ENCODE peak calls at places on chromosomes 16 and 17, in ten cellular contexts. One of them, this sample, is unnamed.

GRCh38 chr17:40317345-40317873 is 8.4 kb downstream of the RARA start:
- DNase-seq in CD4-positive, alpha-beta T cell: no peak
- DNase-seq in CD8-positive, alpha-beta T cell: peak
- DNase-seq in upper lobe of right lung: peak
- DNase-seq in endothelial cell: peak
- DNase-seq in AG10803: peak
- DNase-seq in GM23338: peak
- DNase-seq in choroid plexus epithelial cell: peak
- DNase-seq in WTC11: peak
- DNase-seq in heart right ventricle: no peak
- DNase-seq in this sample: peak

GRCh38 chr16:67114793-67115192 is 5.1 kb downstream of the PHAF1 start:
- DNase-seq in CD4-positive, alpha-beta T cell: no peak
- DNase-seq in GM23338: no peak
- DNase-seq in CD8-positive, alpha-beta T cell: no peak
- DNase-seq in WTC11: no peak
- DNase-seq in heart right ventricle: no peak
- DNase-seq in choroid plexus epithelial cell: no peak
- DNase-seq in AG10803: peak
- DNase-seq in endothelial cell: no peak
- DNase-seq in upper lobe of right lung: no peak
- DNase-seq in this sample: peak

GRCh38 chr16:52976539-52977167 is 76.0 kb downstream of the CHD9NB start:
- DNase-seq in GM23338: peak
- DNase-seq in WTC11: no peak
- DNase-seq in choroid plexus epithelial cell: peak
- DNase-seq in CD8-positive, alpha-beta T cell: no peak
- DNase-seq in upper lobe of right lung: no peak
- DNase-seq in endothelial cell: no peak
- DNase-seq in AG10803: peak
- DNase-seq in CD4-positive, alpha-beta T cell: no peak
- DNase-seq in heart right ventricle: no peak
- DNase-seq in this sample: peak

GRCh38 chr16:10744370-10745030 is 858 bp downstream of the NUBP1 start:
- DNase-seq in endothelial cell: no peak
- DNase-seq in choroid plexus epithelial cell: peak
- DNase-seq in upper lobe of right lung: peak
- DNase-seq in CD8-positive, alpha-beta T cell: no peak
- DNase-seq in heart right ventricle: no peak
- DNase-seq in AG10803: peak
- DNase-seq in WTC11: no peak
- DNase-seq in GM23338: no peak
- DNase-seq in CD4-positive, alpha-beta T cell: no peak
- DNase-seq in this sample: peak

GRCh38 chr17:39548494-39548893 is 59.2 kb downstream of the NEUROD2 start:
- DNase-seq in CD8-positive, alpha-beta T cell: no peak
- DNase-seq in AG10803: no peak
- DNase-seq in choroid plexus epithelial cell: peak
- DNase-seq in CD4-positive, alpha-beta T cell: no peak
- DNase-seq in heart right ventricle: no peak
- DNase-seq in GM23338: no peak
- DNase-seq in upper lobe of right lung: no peak
- DNase-seq in endothelial cell: no peak
- DNase-seq in WTC11: no peak
- DNase-seq in this sample: no peak

GRCh38 chr16:77143364-77143763 is 47.6 kb upstream of the MON1B start:
- DNase-seq in GM23338: no peak
- DNase-seq in WTC11: no peak
- DNase-seq in CD4-positive, alpha-beta T cell: no peak
- DNase-seq in upper lobe of right lung: no peak
- DNase-seq in heart right ventricle: no peak
- DNase-seq in CD8-positive, alpha-beta T cell: no peak
- DNase-seq in choroid plexus epithelial cell: no peak
- DNase-seq in AG10803: no peak
- DNase-seq in endothelial cell: no peak
- DNase-seq in this sample: no peak

GRCh38 chr17:51257150-51258081 is 2.4 kb downstream of the MBTD1 start:
- DNase-seq in WTC11: no peak
- DNase-seq in CD8-positive, alpha-beta T cell: no peak
- DNase-seq in endothelial cell: no peak
- DNase-seq in heart right ventricle: no peak
- DNase-seq in choroid plexus epithelial cell: no peak
- DNase-seq in AG10803: peak
- DNase-seq in GM23338: no peak
- DNase-seq in CD4-positive, alpha-beta T cell: no peak
- DNase-seq in upper lobe of right lung: no peak
- DNase-seq in this sample: no peak

GRCh38 chr17:80969674-80970043 is 22.0 kb upstream of the CHMP6 start:
- DNase-seq in endothelial cell: no peak
- DNase-seq in choroid plexus epithelial cell: no peak
- DNase-seq in WTC11: no peak
- DNase-seq in CD8-positive, alpha-beta T cell: no peak
- DNase-seq in upper lobe of right lung: no peak
- DNase-seq in CD4-positive, alpha-beta T cell: no peak
- DNase-seq in heart right ventricle: no peak
- DNase-seq in GM23338: no peak
- DNase-seq in AG10803: no peak
- DNase-seq in this sample: no peak

GRCh38 chr17:44846206-44846605 is 1.5 kb upstream of the HIGD1B start:
- DNase-seq in heart right ventricle: no peak
- DNase-seq in AG10803: no peak
- DNase-seq in GM23338: no peak
- DNase-seq in choroid plexus epithelial cell: no peak
- DNase-seq in endothelial cell: no peak
- DNase-seq in upper lobe of right lung: no peak
- DNase-seq in WTC11: no peak
- DNase-seq in CD8-positive, alpha-beta T cell: no peak
- DNase-seq in CD4-positive, alpha-beta T cell: no peak
- DNase-seq in this sample: no peak

GRCh38 chr17:44847581-44847980 is at the start of gene HIGD1B:
- DNase-seq in GM23338: no peak
- DNase-seq in CD8-positive, alpha-beta T cell: no peak
- DNase-seq in choroid plexus epithelial cell: no peak
- DNase-seq in WTC11: no peak
- DNase-seq in upper lobe of right lung: no peak
- DNase-seq in AG10803: no peak
- DNase-seq in endothelial cell: no peak
- DNase-seq in heart right ventricle: peak
- DNase-seq in CD4-positive, alpha-beta T cell: no peak
- DNase-seq in this sample: no peak

GRCh38 chr17:44842748-44843147 is 4.9 kb upstream of the HIGD1B start:
- DNase-seq in WTC11: no peak
- DNase-seq in AG10803: no peak
- DNase-seq in upper lobe of right lung: no peak
- DNase-seq in CD4-positive, alpha-beta T cell: no peak
- DNase-seq in GM23338: peak
- DNase-seq in choroid plexus epithelial cell: no peak
- DNase-seq in heart right ventricle: no peak
- DNase-seq in CD8-positive, alpha-beta T cell: no peak
- DNase-seq in endothelial cell: no peak
- DNase-seq in this sample: no peak

GRCh38 chr17:44840936-44841335 is 6.7 kb upstream of the HIGD1B start:
- DNase-seq in CD8-positive, alpha-beta T cell: no peak
- DNase-seq in AG10803: no peak
- DNase-seq in heart right ventricle: no peak
- DNase-seq in choroid plexus epithelial cell: no peak
- DNase-seq in endothelial cell: no peak
- DNase-seq in CD4-positive, alpha-beta T cell: no peak
- DNase-seq in WTC11: no peak
- DNase-seq in upper lobe of right lung: no peak
- DNase-seq in GM23338: no peak
- DNase-seq in this sample: no peak

DNA sequence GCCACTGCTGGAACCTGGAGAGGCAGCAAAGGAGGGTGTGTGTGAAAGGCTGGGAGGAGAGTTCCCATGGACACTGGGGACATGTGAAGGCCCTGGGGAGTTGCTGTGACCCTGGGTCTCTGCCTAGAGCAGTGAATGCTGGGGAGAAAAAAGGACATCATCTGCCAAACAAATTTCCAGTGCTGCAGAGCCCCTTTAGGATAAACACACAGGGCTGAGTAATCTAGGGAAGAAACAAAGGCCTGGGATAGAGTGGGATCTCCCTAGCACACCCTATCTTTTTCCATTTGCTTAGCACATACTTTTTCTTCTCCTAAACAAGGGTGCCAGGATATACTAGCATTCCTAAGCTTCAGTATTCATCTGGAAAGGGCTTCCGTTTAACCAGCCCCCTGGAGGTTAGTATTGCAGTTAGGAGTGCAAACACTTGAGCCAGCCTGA is 3.3 kb upstream of the HIGD1B start:
- DNase-seq in GM23338: peak
- DNase-seq in heart right ventricle: peak
- DNase-seq in endothelial cell: no peak
- DNase-seq in CD8-positive, alpha-beta T cell: no peak
- DNase-seq in WTC11: no peak
- DNase-seq in CD4-positive, alpha-beta T cell: no peak
- DNase-seq in choroid plexus epithelial cell: peak
- DNase-seq in AG10803: no peak
- DNase-seq in upper lobe of right lung: no peak
- DNase-seq in this sample: no peak
- TF ChIP-seq CTCF in GM23338: peak
- TF ChIP-seq CTCF in heart right ventricle: no peak
- TF ChIP-seq CTCF in endothelial cell: no peak
- TF ChIP-seq CTCF in CD8-positive, alpha-beta T cell: no peak
- TF ChIP-seq CTCF in WTC11: no peak
- TF ChIP-seq CTCF in CD4-positive, alpha-beta T cell: no peak
- TF ChIP-seq CTCF in choroid plexus epithelial cell: peak
- TF ChIP-seq CTCF in AG10803: peak
- TF ChIP-seq CTCF in upper lobe of right lung: no peak
- TF ChIP-seq CTCF in this sample: peak

GRCh38 chr17:56676807-56677206 is 83.3 kb downstream of the NOG start:
- DNase-seq in upper lobe of right lung: no peak
- DNase-seq in AG10803: peak
- DNase-seq in WTC11: no peak
- DNase-seq in choroid plexus epithelial cell: no peak
- DNase-seq in CD4-positive, alpha-beta T cell: no peak
- DNase-seq in CD8-positive, alpha-beta T cell: no peak
- DNase-seq in heart right ventricle: no peak
- DNase-seq in GM23338: no peak
- DNase-seq in endothelial cell: no peak
- DNase-seq in this sample: peak
- TF ChIP-seq CTCF in upper lobe of right lung: no peak
- TF ChIP-seq CTCF in AG10803: peak
- TF ChIP-seq CTCF in WTC11: no peak
- TF ChIP-seq CTCF in choroid plexus epithelial cell: no peak
- TF ChIP-seq CTCF in CD4-positive, alpha-beta T cell: no peak
- TF ChIP-seq CTCF in CD8-positive, alpha-beta T cell: no peak
- TF ChIP-seq CTCF in heart right ventricle: no peak
- TF ChIP-seq CTCF in GM23338: no peak
- TF ChIP-seq CTCF in endothelial cell: no peak
- TF ChIP-seq CTCF in this sample: peak

DNA sequence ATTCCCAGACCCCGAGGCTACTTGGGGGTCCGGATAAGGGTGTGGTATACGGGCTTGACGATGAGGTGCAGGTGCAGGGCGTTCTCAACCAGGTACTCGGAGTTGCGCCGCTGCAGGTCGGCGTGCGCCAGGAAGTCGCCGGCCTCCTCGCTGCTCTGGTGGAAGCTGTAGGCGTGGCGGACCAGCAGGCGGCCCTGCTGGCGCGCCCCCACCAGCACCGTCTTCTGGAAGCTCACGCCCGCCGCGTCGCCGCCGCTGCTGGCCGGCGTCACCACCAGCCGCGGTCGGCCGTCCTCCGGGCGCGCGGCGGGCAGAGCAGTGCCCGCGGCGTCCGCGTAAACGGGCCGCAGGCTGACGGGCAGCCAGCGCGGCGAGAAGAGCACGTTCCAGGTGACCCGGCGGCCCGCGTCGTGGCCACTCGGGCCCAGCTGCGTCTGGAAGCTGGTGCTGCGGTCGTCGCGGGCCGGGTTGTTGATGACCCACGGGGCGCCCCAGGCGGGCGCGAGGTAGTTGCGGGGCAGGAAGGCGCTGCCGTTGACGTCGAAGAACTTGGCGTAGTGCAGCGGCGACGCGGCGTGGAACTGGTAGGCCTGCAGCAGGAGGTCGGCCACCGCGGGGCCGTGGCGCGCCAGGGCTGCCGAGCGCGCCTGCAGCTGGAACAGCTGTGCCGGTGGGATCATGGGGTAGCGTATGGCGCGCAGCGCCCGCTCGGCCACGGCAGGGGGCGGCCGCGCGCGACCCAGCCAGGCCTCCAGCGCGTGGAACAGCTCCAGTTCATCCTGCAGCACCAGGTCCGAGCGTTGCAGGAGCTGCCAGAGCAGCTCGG is 4.8 kb downstream of the BTBD17 start:
- DNase-seq in AG10803: no peak
- DNase-seq in WTC11: peak
- DNase-seq in choroid plexus epithelial cell: no peak
- DNase-seq in endothelial cell: peak
- DNase-seq in CD4-positive, alpha-beta T cell: no peak
- DNase-seq in upper lobe of right lung: no peak
- DNase-seq in heart right ventricle: no peak
- DNase-seq in CD8-positive, alpha-beta T cell: no peak
- DNase-seq in GM23338: peak
- DNase-seq in this sample: no peak
- TF ChIP-seq CTCF in AG10803: no peak
- TF ChIP-seq CTCF in WTC11: no peak
- TF ChIP-seq CTCF in choroid plexus epithelial cell: no peak
- TF ChIP-seq CTCF in endothelial cell: no peak
- TF ChIP-seq CTCF in CD4-positive, alpha-beta T cell: no peak
- TF ChIP-seq CTCF in upper lobe of right lung: no peak
- TF ChIP-seq CTCF in heart right ventricle: no peak
- TF ChIP-seq CTCF in CD8-positive, alpha-beta T cell: no peak
- TF ChIP-seq CTCF in GM23338: peak
- TF ChIP-seq CTCF in this sample: no peak

GRCh38 chr17:37147301-37147812 is 198.6 kb downstream of the AATF start:
- DNase-seq in heart right ventricle: no peak
- DNase-seq in CD8-positive, alpha-beta T cell: no peak
- DNase-seq in upper lobe of right lung: no peak
- DNase-seq in CD4-positive, alpha-beta T cell: no peak
- DNase-seq in GM23338: no peak
- DNase-seq in AG10803: no peak
- DNase-seq in WTC11: no peak
- DNase-seq in endothelial cell: no peak
- DNase-seq in choroid plexus epithelial cell: peak
- DNase-seq in this sample: no peak

GRCh38 chr17:37142294-37142944 is 193.7 kb downstream of the AATF start:
- DNase-seq in choroid plexus epithelial cell: no peak
- DNase-seq in GM23338: no peak
- DNase-seq in CD4-positive, alpha-beta T cell: no peak
- DNase-seq in heart right ventricle: no peak
- DNase-seq in endothelial cell: no peak
- DNase-seq in WTC11: no peak
- DNase-seq in CD8-positive, alpha-beta T cell: no peak
- DNase-seq in upper lobe of right lung: no peak
- DNase-seq in AG10803: no peak
- DNase-seq in this sample: no peak

GRCh38 chr17:37146578-37147119 is 197.9 kb downstream of the AATF start:
- DNase-seq in CD8-positive, alpha-beta T cell: no peak
- DNase-seq in GM23338: no peak
- DNase-seq in heart right ventricle: no peak
- DNase-seq in choroid plexus epithelial cell: no peak
- DNase-seq in CD4-positive, alpha-beta T cell: no peak
- DNase-seq in endothelial cell: no peak
- DNase-seq in WTC11: no peak
- DNase-seq in upper lobe of right lung: no peak
- DNase-seq in AG10803: no peak
- DNase-seq in this sample: no peak

DNA sequence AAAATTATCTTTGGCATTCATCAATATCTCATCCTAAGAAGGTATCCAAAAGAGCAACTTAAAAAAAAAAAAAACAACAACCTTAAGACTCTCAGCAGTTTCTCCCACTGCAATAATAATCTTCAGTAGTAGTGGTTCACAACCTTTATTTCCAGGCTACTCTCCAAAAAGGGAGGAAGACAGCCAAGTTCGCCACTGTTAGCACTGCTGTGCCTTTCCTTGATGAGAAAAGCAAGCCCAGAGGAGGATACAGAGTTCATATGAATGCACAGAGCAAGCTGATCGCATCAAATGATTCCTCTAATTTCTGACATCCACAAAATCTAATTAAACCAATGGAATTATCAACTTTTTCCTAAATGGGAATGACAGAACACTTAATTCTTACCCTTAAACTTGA is 199.4 kb downstream of the AATF start:
- DNase-seq in CD4-positive, alpha-beta T cell: no peak
- DNase-seq in endothelial cell: no peak
- DNase-seq in GM23338: peak
- DNase-seq in heart right ventricle: no peak
- DNase-seq in WTC11: no peak
- DNase-seq in CD8-positive, alpha-beta T cell: no peak
- DNase-seq in choroid plexus epithelial cell: peak
- DNase-seq in upper lobe of right lung: no peak
- DNase-seq in AG10803: no peak
- DNase-seq in this sample: no peak
- TF ChIP-seq CTCF in CD4-positive, alpha-beta T cell: no peak
- TF ChIP-seq CTCF in endothelial cell: no peak
- TF ChIP-seq CTCF in GM23338: no peak
- TF ChIP-seq CTCF in heart right ventricle: no peak
- TF ChIP-seq CTCF in WTC11: no peak
- TF ChIP-seq CTCF in CD8-positive, alpha-beta T cell: no peak
- TF ChIP-seq CTCF in choroid plexus epithelial cell: no peak
- TF ChIP-seq CTCF in upper lobe of right lung: no peak
- TF ChIP-seq CTCF in AG10803: no peak
- TF ChIP-seq CTCF in this sample: no peak

This sample was measured in HFFc6.